ENCODE peak calls at places on chromosomes 3 and 15, in nine cellular contexts. U is GM12865, V is heart left ventricle, Z is fibroblast of pulmonary artery, G is cardiac muscle cell, D is neural crest cell, P is RWPE1, W is omental fat pad, J is astrocyte of the spinal cord. O is an unnamed sample.

GRCh38 chr15:64379216-64379960 is 1.9 kb downstream of the PCLAF start:
- DNase-seq in U (no peak), V (no peak), Z (no peak), G (no peak), D (no peak), P (no peak), W (no peak), J (peak), O (peak)

GRCh38 chr3:27943106-27943505 is 221.0 kb upstream of the EOMES start:
- DNase-seq in U (peak), V (no peak), Z (peak), G (peak), D (no peak), P (peak), W (no peak), J (no peak), O (no peak)

GRCh38 chr3:178709047-178709446 is 172.8 kb downstream of the KCNMB2 start:
- DNase-seq in U (no peak), V (no peak), Z (no peak), G (no peak), D (no peak), P (no peak), W (no peak), J (peak), O (no peak)

GRCh38 chr3:126510323-126510910 is 7.2 kb downstream of the UROC1 start:
- DNase-seq in U (no peak), V (peak), Z (no peak), G (no peak), D (no peak), P (no peak), W (no peak), J (no peak), O (no peak)

GRCh38 chr3:120147072-120147871 is 53.0 kb upstream of the GSK3B start:
- DNase-seq in U (peak), V (no peak), Z (no peak), G (no peak), D (no peak), P (peak), W (no peak), J (no peak), O (no peak)

GRCh38 chr15:51619331-51620033 is 3.1 kb downstream of the DMXL2 start:
- DNase-seq in U (no peak), V (no peak), Z (no peak), G (no peak), D (no peak), P (no peak), W (no peak), J (no peak), O (no peak)

GRCh38 chr3:105832618-105833017 is 36.2 kb downstream of the CBLB start:
- DNase-seq in U (no peak), V (no peak), Z (no peak), G (no peak), D (no peak), P (no peak), W (no peak), J (no peak), O (no peak)

GRCh38 chr3:61853912-61854311 is 292.5 kb downstream of the PTPRG start:
- DNase-seq in U (no peak), V (no peak), Z (no peak), G (peak), D (no peak), P (no peak), W (no peak), J (no peak), O (no peak)

GRCh38 chr3:81764665-81765064 is 3.2 kb upstream of the GBE1 start:
- DNase-seq in U (no peak), V (peak), Z (peak), G (no peak), D (no peak), P (no peak), W (no peak), J (no peak), O (no peak)

GRCh38 chr3:24829632-24830229 is 335.1 kb upstream of the THRB start:
- DNase-seq in U (no peak), V (no peak), Z (no peak), G (peak), D (peak), P (no peak), W (no peak), J (peak), O (no peak)

GRCh38 chr3:6542795-6543194 is 318.1 kb upstream of the GRM7 start:
- DNase-seq in U (no peak), V (no peak), Z (no peak), G (no peak), D (no peak), P (no peak), W (no peak), J (no peak), O (no peak)

GRCh38 chr3:140408252-140408651 is 269.6 kb upstream of the TRIM42 start:
- DNase-seq in U (no peak), V (no peak), Z (no peak), G (no peak), D (no peak), P (no peak), W (no peak), J (no peak), O (no peak)

GRCh38 chr15:42016971-42017370 is 3.9 kb downstream of the PLA2G4E start:
- DNase-seq in U (no peak), V (no peak), Z (no peak), G (no peak), D (no peak), P (no peak), W (no peak), J (no peak), O (no peak)

GRCh38 chr3:172102123-172102882 is 62.9 kb downstream of the FNDC3B start:
- DNase-seq in U (peak), V (no peak), Z (no peak), G (no peak), D (no peak), P (no peak), W (no peak), J (no peak), O (no peak)

GRCh38 chr15:66264853-66265252 is 11.3 kb upstream of the MEGF11 start:
- DNase-seq in U (no peak), V (no peak), Z (no peak), G (no peak), D (no peak), P (no peak), W (no peak), J (no peak), O (no peak)
- TF ChIP-seq CTCF in U (no peak), V (no peak), Z (no peak), G (no peak), D (no peak), P (no peak), W (no peak), J (no peak), O (no peak)

GRCh38 chr15:39583586-39584265 is 2.8 kb downstream of the THBS1 start:
- DNase-seq in U (peak), V (no peak), Z (peak), G (peak), D (no peak), P (peak), W (no peak), J (peak), O (peak)
- TF ChIP-seq CTCF in U (peak), V (no peak), Z (peak), G (peak), D (peak), P (no peak), W (no peak), J (peak), O (peak)

DNA sequence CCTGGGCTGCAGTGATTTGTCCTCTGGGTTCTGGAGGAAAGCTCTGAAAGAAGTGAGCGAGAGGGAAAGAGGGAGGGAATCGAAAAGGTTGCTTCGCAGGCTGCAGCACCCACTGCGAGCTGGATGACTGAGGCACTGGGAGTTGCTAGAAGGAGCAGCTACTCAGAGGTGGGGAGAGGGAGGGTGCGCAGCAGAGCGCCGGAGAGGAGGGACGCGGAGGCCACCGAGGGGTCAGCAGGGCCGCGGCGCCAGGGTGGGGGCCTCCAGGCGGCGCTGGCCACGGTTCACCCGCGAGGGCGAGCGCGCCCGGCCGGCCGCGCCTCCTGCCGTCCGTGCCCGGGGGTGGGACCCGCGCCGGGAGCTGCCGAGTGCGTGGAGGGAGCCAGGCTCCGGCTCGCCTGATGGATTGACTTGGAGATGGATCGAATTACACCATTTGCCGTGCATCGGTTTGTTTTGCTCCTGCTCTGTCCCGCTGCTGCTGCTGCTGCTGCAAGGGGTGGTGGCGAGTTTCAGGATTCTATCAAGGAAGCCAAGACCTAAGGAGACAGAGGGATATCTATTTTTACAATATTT is at the start of gene SEMA6D:
- DNase-seq in U (no peak), V (peak), Z (peak), G (peak), D (peak), P (peak), W (no peak), J (peak), O (peak)
- TF ChIP-seq CTCF in U (no peak), V (peak), Z (no peak), G (peak), D (peak), P (peak), W (no peak), J (peak), O (no peak)

GRCh38 chr3:113663761-113664160 is 32.7 kb downstream of the USF3 start:
- DNase-seq in U (no peak), V (no peak), Z (no peak), G (no peak), D (no peak), P (no peak), W (no peak), J (no peak), O (no peak)

GRCh38 chr3:113664523-113665094 is 31.8 kb downstream of the USF3 start:
- DNase-seq in U (no peak), V (no peak), Z (no peak), G (no peak), D (no peak), P (no peak), W (no peak), J (no peak), O (no peak)

GRCh38 chr3:113663324-113663750 is 33.1 kb downstream of the USF3 start:
- DNase-seq in U (no peak), V (no peak), Z (no peak), G (no peak), D (no peak), P (no peak), W (no peak), J (no peak), O (no peak)

GRCh38 chr3:113662824-113663223 is 33.6 kb downstream of the USF3 start:
- DNase-seq in U (no peak), V (no peak), Z (no peak), G (no peak), D (no peak), P (no peak), W (no peak), J (no peak), O (no peak)

DNA sequence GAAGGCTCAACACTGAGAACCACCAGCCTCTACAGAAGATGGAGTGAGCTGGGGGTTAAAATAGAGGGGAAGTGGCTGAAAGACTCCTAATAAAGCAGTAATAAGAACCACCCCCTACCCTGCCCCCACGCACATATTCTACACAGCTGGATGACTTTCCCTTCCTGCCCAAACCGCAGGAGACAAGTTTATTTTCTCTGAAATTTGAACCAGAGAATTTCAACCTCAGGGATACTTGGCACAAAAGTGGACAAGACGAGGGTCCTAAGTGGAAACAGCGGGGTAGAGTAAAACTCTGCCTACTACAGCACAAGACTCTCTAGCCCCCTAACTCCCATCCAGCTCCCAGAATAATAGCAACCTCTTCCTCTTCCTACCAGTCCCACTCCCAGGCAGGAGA is 28.4 kb downstream of the USF3 start:
- DNase-seq in U (no peak), V (no peak), Z (peak), G (no peak), D (no peak), P (no peak), W (no peak), J (peak), O (peak)
- TF ChIP-seq CTCF in U (no peak), V (no peak), Z (no peak), G (no peak), D (no peak), P (no peak), W (no peak), J (no peak), O (no peak)

GRCh38 chr3:148975277-148975676 is 16.1 kb upstream of the GYG1 start:
- DNase-seq in U (no peak), V (peak), Z (no peak), G (no peak), D (no peak), P (no peak), W (no peak), J (no peak), O (no peak)
- TF ChIP-seq CTCF in U (no peak), V (no peak), Z (no peak), G (peak), D (no peak), P (no peak), W (no peak), J (no peak), O (no peak)

GRCh38 chr3:101676765-101677435 is at the start of gene ZBTB11:
- DNase-seq in U (peak), V (peak), Z (peak), G (peak), D (peak), P (peak), W (peak), J (peak), O (peak)
- TF ChIP-seq CTCF in U (no peak), V (peak), Z (peak), G (peak), D (peak), P (peak), W (no peak), J (peak), O (peak)

DNA sequence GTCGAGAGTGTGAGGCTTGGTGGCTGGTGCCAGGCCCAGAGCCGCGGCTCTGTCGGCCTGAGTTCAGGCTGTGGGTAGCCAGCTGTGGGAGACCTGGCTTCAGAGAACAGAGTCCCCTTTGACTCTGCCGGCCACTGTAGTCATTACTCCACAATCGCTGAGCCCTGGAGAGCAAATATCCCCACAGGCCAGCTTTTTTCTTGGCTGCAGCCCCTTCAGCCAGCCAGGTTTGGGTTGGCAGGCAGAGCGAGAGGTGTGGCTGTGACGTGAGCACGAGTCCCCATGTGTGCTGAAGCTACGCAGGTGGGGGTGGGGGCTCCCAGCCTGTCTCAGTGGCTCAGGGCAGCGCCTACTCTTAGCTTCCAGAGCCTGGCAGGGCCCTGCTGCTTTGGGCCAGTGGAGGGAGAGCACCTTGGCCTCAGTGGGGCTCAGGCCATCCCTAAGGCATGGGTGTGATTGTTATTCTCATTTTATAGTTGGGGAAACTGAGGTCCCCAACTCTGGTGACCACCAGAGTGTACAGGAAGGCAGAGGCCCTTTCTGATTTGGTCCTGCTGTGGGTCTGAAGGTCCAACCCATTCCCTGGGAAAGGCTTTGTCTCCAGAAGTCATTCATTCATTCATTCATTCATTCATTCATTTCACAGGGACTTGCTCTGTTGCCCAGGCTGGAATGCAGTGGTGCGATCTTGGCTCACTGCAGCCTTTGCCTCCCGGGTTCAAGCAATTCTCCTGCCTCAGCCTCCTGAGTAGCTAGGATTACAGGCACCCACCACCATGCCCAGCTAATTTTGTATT is 45.7 kb upstream of the LCTL start:
- DNase-seq in U (no peak), V (no peak), Z (no peak), G (no peak), D (no peak), P (no peak), W (no peak), J (no peak), O (no peak)
- TF ChIP-seq CTCF in U (no peak), V (no peak), Z (no peak), G (no peak), D (no peak), P (no peak), W (no peak), J (no peak), O (no peak)